ENCODE peak calls at places on chromosomes 3 and 15, in six cellular contexts. One of them, this sample, is unnamed.

GRCh38 chr3:173739716-173740115 is 342.2 kb downstream of the NLGN1 start:
- DNase-seq in tibial nerve: no peak
- DNase-seq in Peyer's patch: no peak
- DNase-seq in body of pancreas: no peak
- DNase-seq in transverse colon: no peak
- DNase-seq in adrenal gland: no peak
- DNase-seq in this sample: peak; percentile 83

GRCh38 chr3:197499427-197499826 is 56.3 kb downstream of the BDH1 start:
- DNase-seq in tibial nerve: no peak
- DNase-seq in Peyer's patch: peak; percentile 82
- DNase-seq in body of pancreas: no peak
- DNase-seq in transverse colon: peak; percentile 75
- DNase-seq in adrenal gland: no peak
- DNase-seq in this sample: no peak

GRCh38 chr3:44682182-44682896 is 30.1 kb upstream of the ZNF502 start:
- DNase-seq in tibial nerve: no peak
- DNase-seq in Peyer's patch: no peak
- DNase-seq in body of pancreas: no peak
- DNase-seq in transverse colon: no peak
- DNase-seq in adrenal gland: no peak
- DNase-seq in this sample: peak; percentile 20

GRCh38 chr15:91263632-91264477 is 163.8 kb downstream of the SV2B start:
- DNase-seq in tibial nerve: peak; percentile 84
- DNase-seq in Peyer's patch: peak; percentile 52
- DNase-seq in body of pancreas: peak; percentile 27
- DNase-seq in transverse colon: peak; percentile 28
- DNase-seq in adrenal gland: peak; percentile 50
- DNase-seq in this sample: no peak

GRCh38 chr3:197959891-197960693 is at the start of gene LMLN:
- DNase-seq in tibial nerve: peak; percentile 89
- DNase-seq in Peyer's patch: peak; percentile 98
- DNase-seq in body of pancreas: peak; percentile 97
- DNase-seq in transverse colon: peak; percentile 97
- DNase-seq in adrenal gland: peak; percentile 96
- DNase-seq in this sample: peak; percentile 97

GRCh38 chr3:33218446-33219174 is at the start of gene SUSD5:
- DNase-seq in tibial nerve: no peak
- DNase-seq in Peyer's patch: no peak
- DNase-seq in body of pancreas: no peak
- DNase-seq in transverse colon: no peak
- DNase-seq in adrenal gland: peak; percentile 19
- DNase-seq in this sample: peak; percentile 56

GRCh38 chr15:28165791-28166190 is 66.7 kb upstream of the OCA2 start:
- DNase-seq in tibial nerve: no peak
- DNase-seq in Peyer's patch: no peak
- DNase-seq in body of pancreas: no peak
- DNase-seq in transverse colon: no peak
- DNase-seq in adrenal gland: no peak
- DNase-seq in this sample: no peak

GRCh38 chr15:71332605-71333004 is 217.3 kb downstream of the THSD4 start:
- DNase-seq in tibial nerve: no peak
- DNase-seq in Peyer's patch: no peak
- DNase-seq in body of pancreas: no peak
- DNase-seq in transverse colon: no peak
- DNase-seq in adrenal gland: no peak
- DNase-seq in this sample: no peak

GRCh38 chr3:38805004-38805403 is 11.0 kb downstream of the SCN10A start:
- DNase-seq in tibial nerve: no peak
- DNase-seq in Peyer's patch: no peak
- DNase-seq in body of pancreas: no peak
- DNase-seq in transverse colon: no peak
- DNase-seq in adrenal gland: no peak
- DNase-seq in this sample: no peak

GRCh38 chr15:80514071-80514780 is 110.0 kb downstream of the ARNT2 start:
- DNase-seq in tibial nerve: no peak
- DNase-seq in Peyer's patch: no peak
- DNase-seq in body of pancreas: no peak
- DNase-seq in transverse colon: no peak
- DNase-seq in adrenal gland: no peak
- DNase-seq in this sample: no peak

GRCh38 chr15:36370735-36371115 is 208.7 kb upstream of the CDIN1 start:
- DNase-seq in tibial nerve: no peak
- DNase-seq in Peyer's patch: no peak
- DNase-seq in body of pancreas: no peak
- DNase-seq in transverse colon: no peak
- DNase-seq in adrenal gland: no peak
- DNase-seq in this sample: peak; percentile 57

GRCh38 chr3:133487920-133488540 is 85.5 kb upstream of the CDV3 start:
- DNase-seq in tibial nerve: no peak
- DNase-seq in Peyer's patch: peak; percentile 74
- DNase-seq in body of pancreas: peak; percentile 44
- DNase-seq in transverse colon: no peak
- DNase-seq in adrenal gland: no peak
- DNase-seq in this sample: peak; percentile 37

GRCh38 chr3:110779581-110779980 is 292.0 kb upstream of the NECTIN3 start:
- DNase-seq in tibial nerve: no peak
- DNase-seq in Peyer's patch: no peak
- DNase-seq in body of pancreas: no peak
- DNase-seq in transverse colon: no peak
- DNase-seq in adrenal gland: no peak
- DNase-seq in this sample: no peak

GRCh38 chr15:74384566-74385441 is 17.4 kb upstream of the CYP11A1 start:
- DNase-seq in tibial nerve: no peak
- DNase-seq in Peyer's patch: peak; percentile 88
- DNase-seq in body of pancreas: no peak
- DNase-seq in transverse colon: peak; percentile 58
- DNase-seq in adrenal gland: no peak
- DNase-seq in this sample: peak; percentile 43

GRCh38 chr3:40615110-40615915 is 90.6 kb downstream of the ZNF621 start:
- DNase-seq in tibial nerve: no peak
- DNase-seq in Peyer's patch: no peak
- DNase-seq in body of pancreas: no peak
- DNase-seq in transverse colon: no peak
- DNase-seq in adrenal gland: no peak
- DNase-seq in this sample: no peak

GRCh38 chr3:135050536-135050935 is 255.5 kb downstream of the EPHB1 start:
- DNase-seq in tibial nerve: no peak
- DNase-seq in Peyer's patch: no peak
- DNase-seq in body of pancreas: no peak
- DNase-seq in transverse colon: no peak
- DNase-seq in adrenal gland: no peak
- DNase-seq in this sample: no peak

GRCh38 chr3:12638105-12638504 is 25.8 kb downstream of the RAF1 start:
- DNase-seq in tibial nerve: no peak
- DNase-seq in Peyer's patch: no peak
- DNase-seq in body of pancreas: peak; percentile 22
- DNase-seq in transverse colon: no peak
- DNase-seq in adrenal gland: no peak
- DNase-seq in this sample: no peak

GRCh38 chr3:24405057-24405456 is 89.6 kb downstream of the THRB start:
- DNase-seq in tibial nerve: no peak
- DNase-seq in Peyer's patch: no peak
- DNase-seq in body of pancreas: no peak
- DNase-seq in transverse colon: peak; percentile 14
- DNase-seq in adrenal gland: no peak
- DNase-seq in this sample: no peak

GRCh38 chr3:143601738-143602480 is 246.4 kb downstream of the SLC9A9 start:
- DNase-seq in tibial nerve: no peak
- DNase-seq in Peyer's patch: no peak
- DNase-seq in body of pancreas: no peak
- DNase-seq in transverse colon: no peak
- DNase-seq in adrenal gland: peak; percentile 19
- DNase-seq in this sample: peak; percentile 24

GRCh38 chr3:146511402-146512134 is 32.8 kb downstream of the PLSCR1 start:
- DNase-seq in tibial nerve: no peak
- DNase-seq in Peyer's patch: no peak
- DNase-seq in body of pancreas: no peak
- DNase-seq in transverse colon: no peak
- DNase-seq in adrenal gland: no peak
- DNase-seq in this sample: no peak

GRCh38 chr15:50260969-50261496 is 4.5 kb downstream of the HDC start:
- DNase-seq in tibial nerve: no peak
- DNase-seq in Peyer's patch: no peak
- DNase-seq in body of pancreas: no peak
- DNase-seq in transverse colon: no peak
- DNase-seq in adrenal gland: no peak
- DNase-seq in this sample: no peak

GRCh38 chr15:99973351-99973750 is 240.1 kb upstream of the LYSMD4 start:
- DNase-seq in tibial nerve: no peak
- DNase-seq in Peyer's patch: no peak
- DNase-seq in body of pancreas: no peak
- DNase-seq in transverse colon: no peak
- DNase-seq in adrenal gland: no peak
- DNase-seq in this sample: no peak

GRCh38 chr3:18723426-18723825 is 298.3 kb upstream of the SATB1 start:
- DNase-seq in tibial nerve: no peak
- DNase-seq in Peyer's patch: no peak
- DNase-seq in body of pancreas: no peak
- DNase-seq in transverse colon: no peak
- DNase-seq in adrenal gland: no peak
- DNase-seq in this sample: no peak

GRCh38 chr3:126373146-126373613 is 16.0 kb upstream of the KLF15 start:
- DNase-seq in tibial nerve: no peak
- DNase-seq in Peyer's patch: peak; percentile 28
- DNase-seq in body of pancreas: no peak
- DNase-seq in transverse colon: no peak
- DNase-seq in adrenal gland: no peak
- DNase-seq in this sample: no peak

GRCh38 chr3:186700267-186700666 is 16.9 kb upstream of the KNG1 start:
- DNase-seq in tibial nerve: no peak
- DNase-seq in Peyer's patch: no peak
- DNase-seq in body of pancreas: no peak
- DNase-seq in transverse colon: no peak
- DNase-seq in adrenal gland: no peak
- DNase-seq in this sample: no peak

GRCh38 chr15:76332796-76333195 is 3.8 kb upstream of the ISL2 start:
- DNase-seq in tibial nerve: no peak
- DNase-seq in Peyer's patch: no peak
- DNase-seq in body of pancreas: no peak
- DNase-seq in transverse colon: no peak
- DNase-seq in adrenal gland: peak; percentile 5
- DNase-seq in this sample: no peak

GRCh38 chr3:27508421-27508820 is 24.2 kb upstream of the SLC4A7 start:
- DNase-seq in tibial nerve: no peak
- DNase-seq in Peyer's patch: no peak
- DNase-seq in body of pancreas: no peak
- DNase-seq in transverse colon: no peak
- DNase-seq in adrenal gland: no peak
- DNase-seq in this sample: no peak

GRCh38 chr3:122694966-122695365 is 14.3 kb downstream of the PARP14 start:
- DNase-seq in tibial nerve: no peak
- DNase-seq in Peyer's patch: peak; percentile 69
- DNase-seq in body of pancreas: no peak
- DNase-seq in transverse colon: no peak
- DNase-seq in adrenal gland: no peak
- DNase-seq in this sample: no peak
- TF ChIP-seq POLR2A in tibial nerve: no peak
- TF ChIP-seq POLR2A in Peyer's patch: no peak
- TF ChIP-seq POLR2A in body of pancreas: no peak
- TF ChIP-seq POLR2A in transverse colon: no peak
- TF ChIP-seq POLR2A in adrenal gland: no peak
- TF ChIP-seq POLR2A in this sample: no peak

GRCh38 chr3:153144779-153145178 is 17.2 kb upstream of the RAP2B start:
- DNase-seq in tibial nerve: no peak
- DNase-seq in Peyer's patch: no peak
- DNase-seq in body of pancreas: no peak
- DNase-seq in transverse colon: no peak
- DNase-seq in adrenal gland: no peak
- DNase-seq in this sample: peak; percentile 64

GRCh38 chr3:153146191-153147053 is 15.6 kb upstream of the RAP2B start:
- DNase-seq in tibial nerve: no peak
- DNase-seq in Peyer's patch: no peak
- DNase-seq in body of pancreas: no peak
- DNase-seq in transverse colon: no peak
- DNase-seq in adrenal gland: no peak
- DNase-seq in this sample: no peak

GRCh38 chr3:153151037-153151436 is 11.0 kb upstream of the RAP2B start:
- DNase-seq in tibial nerve: no peak
- DNase-seq in Peyer's patch: no peak
- DNase-seq in body of pancreas: no peak
- DNase-seq in transverse colon: no peak
- DNase-seq in adrenal gland: no peak
- DNase-seq in this sample: no peak

GRCh38 chr3:153142961-153143360 is 19.1 kb upstream of the RAP2B start:
- DNase-seq in tibial nerve: no peak
- DNase-seq in Peyer's patch: no peak
- DNase-seq in body of pancreas: no peak
- DNase-seq in transverse colon: no peak
- DNase-seq in adrenal gland: no peak
- DNase-seq in this sample: no peak

DNA sequence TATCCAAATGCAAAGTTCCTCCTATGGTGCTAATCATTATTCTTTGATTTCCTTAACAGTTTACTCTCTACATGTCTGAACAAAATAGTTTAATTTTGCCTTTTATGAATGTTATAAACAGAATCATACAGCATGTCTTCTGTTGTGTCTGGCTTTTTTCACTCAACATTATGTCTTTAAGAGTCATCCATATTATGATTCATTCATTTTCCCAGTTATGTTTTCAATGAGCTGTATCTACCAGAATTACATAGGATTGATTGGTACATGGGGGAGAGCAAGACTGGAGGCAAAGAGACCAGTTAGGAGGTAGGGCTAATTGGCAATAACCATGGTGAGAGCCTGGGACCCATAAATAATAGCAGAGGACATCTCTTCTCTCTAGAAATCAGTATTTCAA is 16.6 kb upstream of the RAP2B start:
- DNase-seq in tibial nerve: no peak
- DNase-seq in Peyer's patch: no peak
- DNase-seq in body of pancreas: no peak
- DNase-seq in transverse colon: no peak
- DNase-seq in adrenal gland: no peak
- DNase-seq in this sample: no peak
- H3K4me1 ChIP-seq in tibial nerve: peaks cover 3% of the 10 kb centered on the region
- H3K4me1 ChIP-seq in Peyer's patch: no peaks in the 10 kb centered on the region
- H3K4me1 ChIP-seq in body of pancreas: no peaks in the 10 kb centered on the region
- H3K4me1 ChIP-seq in transverse colon: peaks cover 6% of the 10 kb centered on the region
- H3K4me1 ChIP-seq in adrenal gland: no peaks in the 10 kb centered on the region
- H3K4me1 ChIP-seq in this sample: peaks cover 28% of the 10 kb centered on the region

DNA sequence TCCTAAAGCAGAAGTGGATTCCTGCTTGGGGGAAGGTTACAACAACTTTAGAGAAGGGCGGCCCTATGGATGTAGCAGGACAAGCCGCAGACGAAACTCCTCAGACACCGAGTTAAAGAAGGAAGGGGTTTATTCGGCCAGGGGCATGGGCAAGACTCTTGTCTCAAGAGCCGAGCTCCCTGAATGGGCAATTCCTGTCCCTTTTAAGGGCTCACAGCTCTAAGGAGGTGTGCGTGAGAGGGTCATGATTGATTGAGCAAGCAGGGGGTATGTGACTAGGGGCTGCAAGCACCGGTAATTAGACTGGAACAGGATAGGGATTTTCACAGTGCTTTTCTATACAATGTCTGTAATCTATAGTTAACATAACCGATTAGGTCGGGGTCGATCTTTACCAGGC is 879 bp upstream of the PDHB start:
- DNase-seq in tibial nerve: no peak
- DNase-seq in Peyer's patch: no peak
- DNase-seq in body of pancreas: no peak
- DNase-seq in transverse colon: no peak
- DNase-seq in adrenal gland: no peak
- DNase-seq in this sample: no peak
- H3K4me3 ChIP-seq in tibial nerve: no peak overlapping the region
- H3K4me3 ChIP-seq in Peyer's patch: no peak overlapping the region
- H3K4me3 ChIP-seq in body of pancreas: no peak overlapping the region
- H3K4me3 ChIP-seq in transverse colon: peak overlapping the region; percentile 85
- H3K4me3 ChIP-seq in adrenal gland: no peak overlapping the region
- H3K4me3 ChIP-seq in this sample: no peak overlapping the region

GRCh38 chr3:149479621-149480325 is 5.3 kb downstream of the TM4SF4 start:
- DNase-seq in tibial nerve: no peak
- DNase-seq in Peyer's patch: no peak
- DNase-seq in body of pancreas: no peak
- DNase-seq in transverse colon: no peak
- DNase-seq in adrenal gland: no peak
- DNase-seq in this sample: peak; percentile 90
- TF ChIP-seq POLR2A in tibial nerve: no peak
- TF ChIP-seq POLR2A in Peyer's patch: no peak
- TF ChIP-seq POLR2A in body of pancreas: no peak
- TF ChIP-seq POLR2A in transverse colon: no peak
- TF ChIP-seq POLR2A in adrenal gland: no peak
- TF ChIP-seq POLR2A in this sample: no peak